ENCODE peak calls at places on chromosomes 7 and 10, in eight cellular contexts. Q, X, K, P, J, Y, U and E are unnamed samples.

GRCh38 chr10:85098835-85099521 is 770.6 kb downstream of the CCSER2 start:
- DNase-seq in Q (no peak), X (no peak), K (no peak), P (no peak), J (no peak), Y (no peak), U (no peak), E (no peak)

GRCh38 chr7:83704564-83704963 is 55.6 kb upstream of the SEMA3E start:
- DNase-seq in Q (no peak), X (no peak), K (peak), P (no peak), J (no peak), Y (no peak), U (no peak), E (no peak)

GRCh38 chr10:118488710-118489497 is 106.5 kb downstream of the PRLHR start:
- DNase-seq in Q (no peak), X (no peak), K (no peak), P (no peak), J (no peak), Y (no peak), U (no peak), E (peak)

GRCh38 chr10:77504870-77505257 is 132.7 kb downstream of the KCNMA1 start:
- DNase-seq in Q (peak), X (no peak), K (no peak), P (no peak), J (no peak), Y (peak), U (no peak), E (no peak)

GRCh38 chr7:77571791-77572190 is 34.7 kb downstream of the PTPN12 start:
- DNase-seq in Q (no peak), X (no peak), K (no peak), P (no peak), J (no peak), Y (no peak), U (no peak), E (no peak)

GRCh38 chr10:131226831-131227740 is 84.4 kb downstream of the TCERG1L start:
- DNase-seq in Q (no peak), X (no peak), K (no peak), P (no peak), J (no peak), Y (no peak), U (no peak), E (no peak)

GRCh38 chr7:96131525-96131924 is 190.4 kb downstream of the SLC25A13 start:
- DNase-seq in Q (no peak), X (no peak), K (no peak), P (no peak), J (no peak), Y (no peak), U (no peak), E (no peak)

GRCh38 chr7:157056957-157057902 is 46.8 kb upstream of the MNX1 start:
- DNase-seq in Q (no peak), X (no peak), K (no peak), P (no peak), J (no peak), Y (no peak), U (no peak), E (no peak)

GRCh38 chr10:27742926-27743735 is 2.5 kb downstream of the MKX start:
- DNase-seq in Q (peak), X (peak), K (no peak), P (no peak), J (peak), Y (peak), U (peak), E (no peak)

GRCh38 chr7:56097700-56098099 is 4.9 kb upstream of the PHKG1 start:
- DNase-seq in Q (peak), X (no peak), K (no peak), P (no peak), J (no peak), Y (no peak), U (no peak), E (no peak)